ENCODE peak calls at places on chromosomes 11 and 22, in six cellular contexts. H, A, E, M, Z and L are unnamed samples.

GRCh38 chr11:105670811-105671210 is 60.9 kb downstream of the GRIA4 start:
- DNase-seq in H (no peak), A (no peak), E (peak), M (no peak), Z (no peak), L (no peak)

GRCh38 chr11:102111011-102111786 is 952 bp downstream of the YAP1 start:
- DNase-seq in H (no peak), A (peak), E (peak), M (peak), Z (peak), L (peak)

GRCh38 chr11:127651888-127652221 is 651.3 kb upstream of the KIRREL3 start:
- DNase-seq in H (no peak), A (no peak), E (no peak), M (no peak), Z (no peak), L (no peak)

GRCh38 chr22:44139773-44140172 is 41.0 kb upstream of the PARVG start:
- DNase-seq in H (no peak), A (no peak), E (no peak), M (no peak), Z (no peak), L (no peak)

GRCh38 chr11:123587044-123587443 is 67.4 kb downstream of the SCN3B start:
- DNase-seq in H (no peak), A (peak), E (peak), M (no peak), Z (no peak), L (no peak)

GRCh38 chr11:66288138-66288865 is 641 bp downstream of the YIF1A start:
- DNase-seq in H (no peak), A (no peak), E (no peak), M (peak), Z (no peak), L (no peak)

GRCh38 chr11:68002575-68002942 is 1.3 kb downstream of the UNC93B1 start:
- DNase-seq in H (no peak), A (no peak), E (no peak), M (peak), Z (no peak), L (no peak)

GRCh38 chr11:129283141-129283540 is 91.0 kb upstream of the ARHGAP32 start:
- DNase-seq in H (no peak), A (no peak), E (no peak), M (no peak), Z (no peak), L (no peak)

GRCh38 chr22:41574847-41575381 is 14.1 kb downstream of the CSDC2 start:
- DNase-seq in H (no peak), A (peak), E (peak), M (no peak), Z (no peak), L (no peak)

GRCh38 chr11:91435694-91436375 is 788.8 kb upstream of the FAT3 start:
- DNase-seq in H (no peak), A (no peak), E (no peak), M (no peak), Z (no peak), L (no peak)

GRCh38 chr11:78290293-78291176 is 101.8 kb downstream of the USP35 start:
- DNase-seq in H (peak), A (no peak), E (peak), M (no peak), Z (no peak), L (peak)

GRCh38 chr11:96413408-96413807 is 23.6 kb downstream of the JRKL start:
- DNase-seq in H (no peak), A (no peak), E (no peak), M (no peak), Z (no peak), L (no peak)

GRCh38 chr11:55707029-55707428 is 45.0 kb downstream of the OR4C6 start:
- DNase-seq in H (no peak), A (no peak), E (peak), M (peak), Z (no peak), L (peak)

GRCh38 chr11:87437844-87438223 is 400.1 kb downstream of the TMEM135 start:
- DNase-seq in H (peak), A (no peak), E (peak), M (no peak), Z (no peak), L (peak)

GRCh38 chr22:21761086-21761485 is 25.5 kb upstream of the YPEL1 start:
- DNase-seq in H (no peak), A (no peak), E (no peak), M (no peak), Z (no peak), L (no peak)

GRCh38 chr22:36156515-36157419 is 3.8 kb downstream of the APOL3 start:
- DNase-seq in H (peak), A (peak), E (peak), M (peak), Z (no peak), L (peak)

GRCh38 chr11:126607374-126607773 is 251.9 kb downstream of the ST3GAL4 start:
- DNase-seq in H (no peak), A (peak), E (peak), M (peak), Z (peak), L (peak)

GRCh38 chr11:60985991-60986915 is 14.8 kb downstream of the CD6 start:
- DNase-seq in H (no peak), A (no peak), E (peak), M (no peak), Z (no peak), L (peak)

GRCh38 chr22:50201191-50202129 is 649 bp downstream of the SELENOO start:
- DNase-seq in H (no peak), A (no peak), E (no peak), M (no peak), Z (no peak), L (no peak)

GRCh38 chr11:1195690-1196515 is 27.0 kb upstream of the MUC5B start:
- DNase-seq in H (no peak), A (no peak), E (no peak), M (peak), Z (no peak), L (no peak)

GRCh38 chr22:30885591-30885990 is 83.0 kb downstream of the MORC2 start:
- DNase-seq in H (no peak), A (no peak), E (no peak), M (no peak), Z (no peak), L (no peak)

GRCh38 chr11:78145511-78146030 is 6.1 kb upstream of the ALG8 start:
- DNase-seq in H (no peak), A (no peak), E (no peak), M (no peak), Z (no peak), L (no peak)

GRCh38 chr11:64735860-64736259 is 8.1 kb downstream of the RASGRP2 start:
- DNase-seq in H (no peak), A (no peak), E (no peak), M (no peak), Z (no peak), L (no peak)

GRCh38 chr11:75474878-75475766 is 42.1 kb upstream of the KLHL35 start:
- DNase-seq in H (no peak), A (peak), E (peak), M (peak), Z (peak), L (no peak)

GRCh38 chr11:73394416-73395296 is 18.5 kb downstream of the RELT start:
- DNase-seq in H (no peak), A (no peak), E (no peak), M (no peak), Z (no peak), L (no peak)

GRCh38 chr11:128532016-128532570 is 55.3 kb downstream of the ETS1 start:
- DNase-seq in H (no peak), A (no peak), E (no peak), M (no peak), Z (no peak), L (no peak)

GRCh38 chr22:46572911-46573780 is 35.7 kb upstream of the CELSR1 start:
- DNase-seq in H (no peak), A (no peak), E (no peak), M (no peak), Z (no peak), L (no peak)

GRCh38 chr11:93622043-93622442 is 39.4 kb upstream of the CEP295 start:
- DNase-seq in H (no peak), A (no peak), E (peak), M (no peak), Z (no peak), L (no peak)
- TF ChIP-seq CTCF in H (peak), A (peak), E (no peak), M (no peak), Z (no peak), L (no peak)

GRCh38 chr11:36296925-36297604 is 977 bp downstream of the PRR5L start:
- DNase-seq in H (no peak), A (no peak), E (peak), M (no peak), Z (no peak), L (peak)

GRCh38 chr11:36288442-36289225 is 590 bp downstream of the COMMD9 start:
- DNase-seq in H (no peak), A (no peak), E (no peak), M (no peak), Z (no peak), L (no peak)

GRCh38 chr11:36289226-36289852 is at the start of gene COMMD9:
- DNase-seq in H (peak), A (peak), E (peak), M (peak), Z (peak), L (peak)

GRCh38 chr11:36295926-36296325 is at the start of gene PRR5L:
- DNase-seq in H (no peak), A (no peak), E (no peak), M (no peak), Z (no peak), L (no peak)

DNA sequence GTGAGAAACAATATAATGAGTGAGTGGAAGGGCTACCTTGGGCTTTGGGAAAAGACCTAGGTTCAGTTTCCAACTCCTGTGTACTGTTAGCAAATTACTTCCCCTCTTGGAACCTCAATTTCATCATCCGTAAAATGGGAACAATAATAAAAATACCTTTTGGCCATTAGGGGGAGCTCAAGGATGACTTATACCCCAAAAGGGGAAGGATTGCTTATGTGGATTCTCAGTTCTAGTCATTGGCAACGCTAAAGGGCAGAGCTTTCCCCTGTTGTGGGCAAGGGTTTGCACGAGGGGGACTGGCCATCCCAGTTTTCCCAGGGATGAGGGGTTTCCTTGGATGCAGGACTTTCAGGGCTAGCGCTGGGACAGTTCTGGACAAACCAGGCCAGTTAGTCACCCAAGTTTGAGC is 3.1 kb upstream of the COMMD9 start:
- DNase-seq in H (no peak), A (no peak), E (peak), M (peak), Z (no peak), L (peak)
- TF ChIP-seq CTCF in H (peak), A (peak), E (peak), M (peak), Z (peak), L (peak)

DNA sequence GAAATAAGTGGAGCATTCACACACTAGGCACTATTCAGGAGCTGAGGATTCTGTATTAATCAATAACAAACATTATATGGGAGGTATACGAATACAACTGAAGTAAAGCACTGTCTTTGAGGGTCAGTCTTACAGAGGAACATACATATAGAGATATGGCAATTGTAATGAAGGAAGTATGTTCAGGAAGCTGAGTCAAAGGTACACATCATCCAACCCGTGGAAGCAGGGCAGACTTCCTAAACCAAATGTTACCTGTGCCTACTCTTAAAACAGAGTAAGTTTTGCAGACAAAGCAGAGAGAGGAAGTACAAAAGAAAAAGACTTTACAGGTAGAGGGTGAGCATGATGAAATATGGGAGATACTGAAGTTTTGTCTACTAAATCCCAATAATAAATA is 481.2 kb upstream of the ARHGAP42 start:
- DNase-seq in H (no peak), A (no peak), E (no peak), M (no peak), Z (no peak), L (no peak)
- TF ChIP-seq CTCF in H (no peak), A (no peak), E (no peak), M (no peak), Z (no peak), L (no peak)

DNA sequence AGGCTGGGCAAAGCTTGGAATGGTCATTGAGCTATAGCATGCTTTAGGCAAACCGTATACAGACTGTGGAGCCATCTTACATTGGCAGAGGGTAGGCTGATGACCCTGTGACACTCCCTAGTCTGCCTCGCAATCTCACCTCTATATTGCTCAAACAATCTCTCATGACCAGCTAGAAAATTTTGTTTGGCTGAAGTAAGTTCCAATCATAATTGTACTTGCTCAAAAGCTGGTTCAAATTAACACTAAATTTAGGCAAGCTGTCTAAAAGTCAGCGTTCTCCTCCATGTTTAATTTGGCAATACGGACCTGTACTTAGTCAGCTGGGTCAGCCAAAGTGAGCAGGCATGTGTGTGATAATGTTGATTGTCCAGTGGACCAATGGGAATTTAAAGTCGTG is 133.0 kb downstream of the SWAP70 start:
- DNase-seq in H (no peak), A (no peak), E (peak), M (no peak), Z (no peak), L (peak)
- TF ChIP-seq CTCF in H (no peak), A (no peak), E (no peak), M (no peak), Z (no peak), L (no peak)

GRCh38 chr11:15670520-15671070 is 555.9 kb downstream of the INSC start:
- DNase-seq in H (no peak), A (no peak), E (no peak), M (no peak), Z (no peak), L (no peak)
- TF ChIP-seq CTCF in H (no peak), A (no peak), E (no peak), M (no peak), Z (no peak), L (no peak)